ENCODE peak calls at places on chromosomes 13 and 19, in four cellular contexts. G is left ventricle myocardium inferior, R is heart right ventricle, C is GM23338. I is an unnamed sample.
A peak's percentile ranks its signal among the peaks of the same experiment; 100 is the strongest.

GRCh38 chr19:38100589-38100988 is 123.4 kb downstream of the DPF1 start:
- DNase-seq in C (no peak), R (no peak), G (no peak), I (no peak)

GRCh38 chr13:94305934-94306333 is 173.5 kb downstream of the DCT start:
- DNase-seq in C (no peak), R (no peak), G (no peak), I (peak; percentile 35)

GRCh38 chr13:41222259-41222852 is 28.0 kb upstream of the KBTBD7 start:
- DNase-seq in G (no peak), R (no peak), C (peak; percentile 79), I (peak; percentile 71)

GRCh38 chr13:30607908-30608307 is 9.8 kb upstream of the USPL1 start:
- DNase-seq in G (no peak), R (no peak), C (no peak), I (no peak)

GRCh38 chr13:110644892-110645521 is 29.7 kb downstream of the NAXD start:
- DNase-seq in G (peak; percentile 65), C (peak; percentile 94), R (peak; percentile 57), I (peak; percentile 54)

GRCh38 chr19:24054044-24054935 is 32.7 kb upstream of the ZNF254 start:
- DNase-seq in C (no peak), G (no peak), R (no peak), I (peak; percentile 68)

GRCh38 chr13:42039457-42039945 is 8.9 kb upstream of the DGKH start:
- DNase-seq in C (no peak), G (no peak), R (no peak), I (no peak)

GRCh38 chr19:54470991-54471782 is 1.9 kb downstream of the CDC42EP5 start:
- DNase-seq in G (peak; percentile 52), R (peak; percentile 55), C (peak; percentile 69), I (no peak)

GRCh38 chr19:51023946-51024345 is 2.5 kb downstream of the KLK11 start:
- DNase-seq in C (no peak), R (no peak), G (no peak), I (no peak)

GRCh38 chr19:49676136-49676689 is 858 bp upstream of the PRMT1 start:
- DNase-seq in G (peak; percentile 86), R (peak; percentile 80), C (peak; percentile 94), I (peak; percentile 97)

GRCh38 chr19:4488496-4488895 is 16.4 kb downstream of the HDGFL2 start:
- DNase-seq in R (no peak), G (no peak), C (no peak), I (no peak)

GRCh38 chr13:109355875-109356428 is 430.4 kb downstream of the IRS2 start:
- DNase-seq in G (no peak), R (no peak), C (no peak), I (no peak)

GRCh38 chr13:52851153-52851962 is 2.9 kb upstream of the PCDH8 start:
- DNase-seq in C (peak; percentile 89), G (peak; percentile 26), R (peak; percentile 23), I (peak; percentile 15)

GRCh38 chr19:20964798-20965197 is 41.7 kb downstream of the ZNF85 start:
- DNase-seq in G (no peak), C (peak; percentile 55), R (no peak), I (no peak)

GRCh38 chr13:29859971-29860370 is 9.6 kb upstream of the UBL3 start:
- DNase-seq in C (no peak), G (no peak), R (no peak), I (peak; percentile 39)

GRCh38 chr13:105990256-105990958 is 545.1 kb downstream of the EFNB2 start:
- DNase-seq in G (no peak), C (no peak), R (no peak), I (no peak)

GRCh38 chr13:64397699-64398098 is 2832.4 kb downstream of the PCDH9 start:
- DNase-seq in C (no peak), G (no peak), R (no peak), I (peak; percentile 9)

GRCh38 chr13:101149735-101150380 is 266.4 kb downstream of the NALCN start:
- DNase-seq in R (no peak), C (peak; percentile 62), G (no peak), I (peak; percentile 59)

GRCh38 chr13:103289661-103290060 is 223.4 kb upstream of the SLC10A2 start:
- DNase-seq in C (no peak), G (no peak), R (no peak), I (peak; percentile 71)

GRCh38 chr13:103291226-103291625 is 225.0 kb upstream of the SLC10A2 start:
- DNase-seq in C (no peak), R (no peak), G (no peak), I (no peak)

GRCh38 chr13:103287659-103288058 is 221.4 kb upstream of the SLC10A2 start:
- DNase-seq in C (no peak), G (no peak), R (no peak), I (peak; percentile 57)

GRCh38 chr13:103288114-103288513 is 221.9 kb upstream of the SLC10A2 start:
- DNase-seq in G (no peak), C (no peak), R (no peak), I (no peak)

GRCh38 chr13:103291693-103292572 is 225.7 kb upstream of the SLC10A2 start:
- DNase-seq in R (no peak), G (no peak), C (peak; percentile 45), I (no peak)
- H3K4me3 ChIP-seq in R (no peak overlapping the region), G (no peak overlapping the region), C (no peak overlapping the region), I (no peak overlapping the region)

GRCh38 chr13:38384171-38384570 is 34.5 kb downstream of the UFM1 start:
- DNase-seq in R (no peak), G (no peak), C (no peak), I (no peak)
- TF ChIP-seq CTCF in R (no peak), G (no peak), C (no peak), I (no peak)

DNA sequence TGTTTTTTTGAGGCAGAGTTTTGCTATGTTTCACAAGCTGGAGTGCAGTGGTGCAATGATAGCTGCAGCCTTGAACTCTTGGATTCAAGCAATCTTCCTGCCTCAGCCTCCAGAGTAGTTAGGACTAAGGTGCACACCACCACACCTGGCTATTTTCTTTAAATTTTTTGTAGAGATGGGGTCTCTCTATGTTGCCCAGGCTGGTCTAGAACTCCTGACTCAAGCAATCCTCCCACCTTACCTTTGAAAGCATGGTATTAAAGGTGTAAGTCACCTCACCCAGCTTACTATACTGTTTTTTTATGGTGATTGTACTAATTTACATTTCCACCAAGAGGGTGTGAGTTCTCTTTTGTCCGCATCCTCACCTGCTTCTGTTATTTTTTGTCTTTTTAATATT is 110.0 kb downstream of the FREM2 start:
- DNase-seq in G (no peak), R (no peak), C (no peak), I (no peak)
- H3K4me3 ChIP-seq in G (no peak overlapping the region), R (no peak overlapping the region), C (no peak overlapping the region), I (no peak overlapping the region)

GRCh38 chr13:99577934-99578917 is 77.0 kb downstream of the TM9SF2 start:
- DNase-seq in G (no peak), R (no peak), C (peak; percentile 52), I (peak; percentile 31)
- TF ChIP-seq CTCF in G (peak; percentile 40), R (peak; percentile 56), C (peak; percentile 42), I (peak; percentile 39)

GRCh38 chr13:35826626-35827254 is 304.4 kb downstream of the DCLK1 start:
- DNase-seq in R (no peak), G (no peak), C (peak; percentile 51), I (no peak)

GRCh38 chr13:35824825-35825224 is 306.4 kb downstream of the DCLK1 start:
- DNase-seq in C (no peak), G (no peak), R (no peak), I (no peak)

GRCh38 chr13:35822666-35823065 is 308.5 kb downstream of the DCLK1 start:
- DNase-seq in R (no peak), G (no peak), C (no peak), I (no peak)

GRCh38 chr13:35818577-35819165 is 312.5 kb downstream of the DCLK1 start:
- DNase-seq in C (peak; percentile 63), G (no peak), R (no peak), I (peak; percentile 74)

GRCh38 chr13:35824395-35824794 is 306.8 kb downstream of the DCLK1 start:
- DNase-seq in R (no peak), C (no peak), G (no peak), I (no peak)
- H3K4me3 ChIP-seq in R (no peak overlapping the region), C (no peak overlapping the region), G (no peak overlapping the region), I (no peak overlapping the region)

GRCh38 chr19:55504981-55505380 is 16.7 kb downstream of the SSC5D start:
- DNase-seq in G (no peak), C (no peak), R (no peak), I (no peak)

GRCh38 chr19:55502197-55502952 is 14.1 kb downstream of the SSC5D start:
- DNase-seq in G (no peak), C (no peak), R (no peak), I (no peak)

GRCh38 chr19:55500368-55500952 is 12.2 kb downstream of the SSC5D start:
- DNase-seq in R (no peak), G (no peak), C (no peak), I (no peak)

GRCh38 chr19:55504252-55504603 is 16.0 kb downstream of the SSC5D start:
- DNase-seq in G (no peak), R (no peak), C (no peak), I (no peak)

DNA sequence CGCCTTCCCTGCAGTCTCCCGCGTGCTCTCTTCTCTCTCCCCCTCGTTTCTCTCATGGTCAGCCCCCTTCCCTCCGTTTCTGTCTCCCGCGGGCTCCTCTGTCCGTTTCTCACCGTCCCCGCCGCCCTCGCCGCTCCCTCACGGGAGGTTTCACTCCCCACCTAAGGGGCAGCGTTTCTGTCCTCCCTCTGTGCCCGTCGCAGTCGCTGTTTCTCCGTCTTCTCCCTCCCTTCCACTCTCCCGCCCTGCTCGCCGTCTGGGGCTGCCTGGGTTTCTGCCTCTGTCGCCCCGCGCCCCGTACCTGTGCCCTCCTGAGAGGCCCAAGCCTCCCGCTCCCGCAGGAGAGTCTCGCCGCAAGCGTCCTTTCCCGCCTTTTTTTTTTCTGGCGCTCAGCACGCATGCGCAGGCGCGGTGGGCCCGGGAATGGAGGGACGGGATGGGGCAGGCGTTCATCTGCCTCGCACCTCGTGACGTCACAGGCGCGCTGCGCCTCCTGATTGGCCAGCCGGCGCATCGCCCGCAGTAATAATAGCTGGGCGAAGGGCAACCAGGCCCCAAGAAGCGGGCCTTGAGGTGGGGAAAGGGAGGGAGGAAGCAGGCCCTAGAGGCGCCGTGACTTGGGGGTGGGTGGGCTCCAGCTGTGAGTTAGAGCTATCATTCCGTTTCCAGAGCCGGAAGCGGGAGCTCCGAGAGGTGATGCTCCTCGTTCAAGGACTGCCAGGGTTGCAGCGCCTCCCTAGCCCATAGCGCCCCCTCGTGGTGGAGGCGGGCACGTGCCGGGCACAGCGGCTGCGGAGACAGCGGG is 15.4 kb downstream of the SSC5D start:
- DNase-seq in C (peak; percentile 95), R (peak; percentile 96), G (peak; percentile 93), I (peak; percentile 90)
- TF ChIP-seq CTCF in C (peak; percentile 89), R (peak; percentile 100), G (peak; percentile 100), I (peak; percentile 98)